ENCODE peak calls at places on chromosomes 7 and 10, in ten cellular contexts. One of them, this sample, is unnamed.

GRCh38 chr10:103044942-103045489 is 126.9 kb downstream of the CNNM2 start:
- DNase-seq in psoas muscle: no peak
- DNase-seq in SJCRH30: no peak
- DNase-seq in MM.1S: no peak
- DNase-seq in stomach: no peak
- DNase-seq in tibial artery: no peak
- DNase-seq in thoracic aorta: no peak
- DNase-seq in aorta: no peak
- DNase-seq in heart right ventricle: no peak
- DNase-seq in fibroblast of lung: peak; percentile 88
- DNase-seq in this sample: no peak

GRCh38 chr7:15929406-15929805 is 242.9 kb upstream of the MEOX2 start:
- DNase-seq in fibroblast of lung: no peak
- DNase-seq in stomach: no peak
- DNase-seq in MM.1S: no peak
- DNase-seq in SJCRH30: no peak
- DNase-seq in tibial artery: no peak
- DNase-seq in heart right ventricle: no peak
- DNase-seq in psoas muscle: no peak
- DNase-seq in aorta: no peak
- DNase-seq in thoracic aorta: no peak
- DNase-seq in this sample: no peak

GRCh38 chr10:97771055-97771811 is 566 bp downstream of the SFRP5 start:
- DNase-seq in aorta: no peak
- DNase-seq in MM.1S: no peak
- DNase-seq in heart right ventricle: no peak
- DNase-seq in stomach: no peak
- DNase-seq in SJCRH30: no peak
- DNase-seq in fibroblast of lung: peak; percentile 45
- DNase-seq in thoracic aorta: no peak
- DNase-seq in tibial artery: no peak
- DNase-seq in psoas muscle: no peak
- DNase-seq in this sample: peak; percentile 28

GRCh38 chr7:83415840-83416239 is 233.1 kb downstream of the SEMA3E start:
- DNase-seq in fibroblast of lung: peak; percentile 55
- DNase-seq in heart right ventricle: no peak
- DNase-seq in thoracic aorta: no peak
- DNase-seq in psoas muscle: no peak
- DNase-seq in stomach: no peak
- DNase-seq in aorta: no peak
- DNase-seq in MM.1S: no peak
- DNase-seq in SJCRH30: peak; percentile 58
- DNase-seq in tibial artery: no peak
- DNase-seq in this sample: no peak

GRCh38 chr10:44297963-44298362 is 86.9 kb downstream of the CXCL12 start:
- DNase-seq in tibial artery: no peak
- DNase-seq in MM.1S: no peak
- DNase-seq in fibroblast of lung: no peak
- DNase-seq in SJCRH30: no peak
- DNase-seq in thoracic aorta: no peak
- DNase-seq in aorta: no peak
- DNase-seq in stomach: no peak
- DNase-seq in heart right ventricle: no peak
- DNase-seq in psoas muscle: no peak
- DNase-seq in this sample: no peak

GRCh38 chr10:68992721-68993440 is 4.3 kb downstream of the KIFBP start:
- DNase-seq in thoracic aorta: peak; percentile 30
- DNase-seq in aorta: peak; percentile 84
- DNase-seq in psoas muscle: peak; percentile 68
- DNase-seq in MM.1S: no peak
- DNase-seq in stomach: peak; percentile 40
- DNase-seq in fibroblast of lung: peak; percentile 95
- DNase-seq in heart right ventricle: peak; percentile 21
- DNase-seq in SJCRH30: no peak
- DNase-seq in tibial artery: peak; percentile 87
- DNase-seq in this sample: no peak

GRCh38 chr7:32869716-32870115 is 21.8 kb downstream of the KBTBD2 start:
- DNase-seq in stomach: no peak
- DNase-seq in psoas muscle: no peak
- DNase-seq in SJCRH30: no peak
- DNase-seq in thoracic aorta: no peak
- DNase-seq in aorta: no peak
- DNase-seq in heart right ventricle: no peak
- DNase-seq in MM.1S: no peak
- DNase-seq in tibial artery: no peak
- DNase-seq in fibroblast of lung: no peak
- DNase-seq in this sample: no peak

GRCh38 chr10:22723343-22723779 is 9.0 kb upstream of the PIP4K2A start:
- DNase-seq in psoas muscle: no peak
- DNase-seq in thoracic aorta: no peak
- DNase-seq in heart right ventricle: no peak
- DNase-seq in tibial artery: no peak
- DNase-seq in aorta: no peak
- DNase-seq in MM.1S: no peak
- DNase-seq in SJCRH30: no peak
- DNase-seq in fibroblast of lung: no peak
- DNase-seq in stomach: no peak
- DNase-seq in this sample: no peak

GRCh38 chr7:78864339-78864738 is 589.1 kb downstream of the MAGI2 start:
- DNase-seq in psoas muscle: no peak
- DNase-seq in thoracic aorta: no peak
- DNase-seq in fibroblast of lung: no peak
- DNase-seq in tibial artery: no peak
- DNase-seq in MM.1S: no peak
- DNase-seq in aorta: no peak
- DNase-seq in SJCRH30: no peak
- DNase-seq in heart right ventricle: no peak
- DNase-seq in stomach: no peak
- DNase-seq in this sample: no peak

GRCh38 chr7:26189000-26189539 is 11.5 kb downstream of the HNRNPA2B1 start:
- DNase-seq in MM.1S: no peak
- DNase-seq in thoracic aorta: no peak
- DNase-seq in psoas muscle: no peak
- DNase-seq in stomach: no peak
- DNase-seq in SJCRH30: no peak
- DNase-seq in fibroblast of lung: no peak
- DNase-seq in heart right ventricle: no peak
- DNase-seq in tibial artery: no peak
- DNase-seq in aorta: no peak
- DNase-seq in this sample: no peak

GRCh38 chr10:131095109-131095580 is 216.4 kb downstream of the TCERG1L start:
- DNase-seq in fibroblast of lung: no peak
- DNase-seq in heart right ventricle: no peak
- DNase-seq in stomach: no peak
- DNase-seq in MM.1S: no peak
- DNase-seq in SJCRH30: no peak
- DNase-seq in psoas muscle: peak; percentile 30
- DNase-seq in tibial artery: no peak
- DNase-seq in thoracic aorta: no peak
- DNase-seq in aorta: no peak
- DNase-seq in this sample: no peak

GRCh38 chr10:6406220-6407033 is 173.6 kb downstream of the PRKCQ start:
- DNase-seq in aorta: no peak
- DNase-seq in MM.1S: peak; percentile 33
- DNase-seq in thoracic aorta: no peak
- DNase-seq in heart right ventricle: no peak
- DNase-seq in tibial artery: no peak
- DNase-seq in fibroblast of lung: peak; percentile 39
- DNase-seq in stomach: no peak
- DNase-seq in psoas muscle: no peak
- DNase-seq in SJCRH30: no peak
- DNase-seq in this sample: peak; percentile 31

GRCh38 chr7:134290286-134290685 is 26.4 kb downstream of the SLC35B4 start:
- DNase-seq in thoracic aorta: no peak
- DNase-seq in MM.1S: no peak
- DNase-seq in psoas muscle: no peak
- DNase-seq in heart right ventricle: no peak
- DNase-seq in aorta: no peak
- DNase-seq in fibroblast of lung: peak; percentile 39
- DNase-seq in SJCRH30: no peak
- DNase-seq in stomach: no peak
- DNase-seq in tibial artery: no peak
- DNase-seq in this sample: no peak

GRCh38 chr7:151290355-151290760 is 41.9 kb upstream of the SMARCD3 start:
- DNase-seq in heart right ventricle: no peak
- DNase-seq in thoracic aorta: no peak
- DNase-seq in SJCRH30: no peak
- DNase-seq in stomach: no peak
- DNase-seq in tibial artery: no peak
- DNase-seq in aorta: no peak
- DNase-seq in fibroblast of lung: no peak
- DNase-seq in psoas muscle: no peak
- DNase-seq in MM.1S: no peak
- DNase-seq in this sample: no peak
- H3K27me3 ChIP-seq in heart right ventricle: no peaks in the 10 kb centered on the region
- H3K27me3 ChIP-seq in thoracic aorta: no peaks in the 10 kb centered on the region
- H3K27me3 ChIP-seq in SJCRH30: peaks cover 6% of the 10 kb centered on the region
- H3K27me3 ChIP-seq in stomach: no peaks in the 10 kb centered on the region
- H3K27me3 ChIP-seq in tibial artery: no peaks in the 10 kb centered on the region
- H3K27me3 ChIP-seq in aorta: no peaks in the 10 kb centered on the region
- H3K27me3 ChIP-seq in fibroblast of lung: peaks cover 27% of the 10 kb centered on the region
- H3K27me3 ChIP-seq in psoas muscle: no peaks in the 10 kb centered on the region
- H3K27me3 ChIP-seq in MM.1S: peaks cover 44% of the 10 kb centered on the region
- H3K27me3 ChIP-seq in this sample: no peaks in the 10 kb centered on the region

GRCh38 chr7:124029789-124030188 is 3.1 kb downstream of the TMEM229A start:
- DNase-seq in psoas muscle: no peak
- DNase-seq in heart right ventricle: no peak
- DNase-seq in fibroblast of lung: no peak
- DNase-seq in MM.1S: no peak
- DNase-seq in thoracic aorta: no peak
- DNase-seq in tibial artery: no peak
- DNase-seq in aorta: no peak
- DNase-seq in stomach: no peak
- DNase-seq in SJCRH30: no peak
- DNase-seq in this sample: no peak
- H3K27me3 ChIP-seq in psoas muscle: no peaks in the 10 kb centered on the region
- H3K27me3 ChIP-seq in heart right ventricle: peaks cover 13% of the 10 kb centered on the region
- H3K27me3 ChIP-seq in fibroblast of lung: peaks cover 14% of the 10 kb centered on the region
- H3K27me3 ChIP-seq in MM.1S: no peaks in the 10 kb centered on the region
- H3K27me3 ChIP-seq in thoracic aorta: no peaks in the 10 kb centered on the region
- H3K27me3 ChIP-seq in tibial artery: peaks cover 55% of the 10 kb centered on the region
- H3K27me3 ChIP-seq in aorta: peaks cover 6% of the 10 kb centered on the region
- H3K27me3 ChIP-seq in stomach: peaks cover 11% of the 10 kb centered on the region
- H3K27me3 ChIP-seq in SJCRH30: no peaks in the 10 kb centered on the region
- H3K27me3 ChIP-seq in this sample: no peaks in the 10 kb centered on the region

GRCh38 chr7:97005764-97006145 is 402 bp downstream of the DLX6 start:
- DNase-seq in SJCRH30: no peak
- DNase-seq in fibroblast of lung: no peak
- DNase-seq in heart right ventricle: no peak
- DNase-seq in thoracic aorta: no peak
- DNase-seq in tibial artery: no peak
- DNase-seq in MM.1S: no peak
- DNase-seq in aorta: no peak
- DNase-seq in psoas muscle: no peak
- DNase-seq in stomach: no peak
- DNase-seq in this sample: no peak

GRCh38 chr7:97004931-97005763 is at the start of gene DLX6:
- DNase-seq in SJCRH30: peak; percentile 82
- DNase-seq in heart right ventricle: no peak
- DNase-seq in thoracic aorta: no peak
- DNase-seq in aorta: no peak
- DNase-seq in tibial artery: no peak
- DNase-seq in psoas muscle: no peak
- DNase-seq in MM.1S: peak; percentile 96
- DNase-seq in fibroblast of lung: peak; percentile 18
- DNase-seq in stomach: no peak
- DNase-seq in this sample: no peak

GRCh38 chr7:97008275-97008917 is 3.0 kb downstream of the DLX6 start:
- DNase-seq in fibroblast of lung: no peak
- DNase-seq in aorta: no peak
- DNase-seq in stomach: no peak
- DNase-seq in MM.1S: no peak
- DNase-seq in thoracic aorta: no peak
- DNase-seq in psoas muscle: no peak
- DNase-seq in tibial artery: no peak
- DNase-seq in heart right ventricle: no peak
- DNase-seq in SJCRH30: no peak
- DNase-seq in this sample: no peak

GRCh38 chr7:97006146-97006950 is 995 bp downstream of the DLX6 start:
- DNase-seq in heart right ventricle: no peak
- DNase-seq in psoas muscle: no peak
- DNase-seq in tibial artery: no peak
- DNase-seq in stomach: peak; percentile 39
- DNase-seq in MM.1S: peak; percentile 68
- DNase-seq in fibroblast of lung: peak; percentile 23
- DNase-seq in thoracic aorta: no peak
- DNase-seq in SJCRH30: peak; percentile 45
- DNase-seq in aorta: no peak
- DNase-seq in this sample: no peak

GRCh38 chr7:97006951-97007861 is 1.9 kb downstream of the DLX6 start:
- DNase-seq in MM.1S: no peak
- DNase-seq in SJCRH30: no peak
- DNase-seq in psoas muscle: no peak
- DNase-seq in fibroblast of lung: no peak
- DNase-seq in aorta: no peak
- DNase-seq in stomach: no peak
- DNase-seq in heart right ventricle: no peak
- DNase-seq in tibial artery: no peak
- DNase-seq in thoracic aorta: no peak
- DNase-seq in this sample: no peak
- H3K27me3 ChIP-seq in MM.1S: no peaks in the 10 kb centered on the region
- H3K27me3 ChIP-seq in SJCRH30: no peaks in the 10 kb centered on the region
- H3K27me3 ChIP-seq in psoas muscle: peaks cover 41% of the 10 kb centered on the region
- H3K27me3 ChIP-seq in fibroblast of lung: peaks cover 54% of the 10 kb centered on the region
- H3K27me3 ChIP-seq in aorta: no peaks in the 10 kb centered on the region
- H3K27me3 ChIP-seq in stomach: peaks cover 100% of the 10 kb centered on the region
- H3K27me3 ChIP-seq in heart right ventricle: peaks cover 94% of the 10 kb centered on the region
- H3K27me3 ChIP-seq in tibial artery: peaks cover 97% of the 10 kb centered on the region
- H3K27me3 ChIP-seq in thoracic aorta: peaks cover 56% of the 10 kb centered on the region
- H3K27me3 ChIP-seq in this sample: peaks cover 9% of the 10 kb centered on the region

GRCh38 chr7:35251606-35252310 is 2.1 kb downstream of the TBX20 start:
- DNase-seq in psoas muscle: no peak
- DNase-seq in heart right ventricle: no peak
- DNase-seq in stomach: no peak
- DNase-seq in MM.1S: no peak
- DNase-seq in thoracic aorta: no peak
- DNase-seq in aorta: no peak
- DNase-seq in fibroblast of lung: no peak
- DNase-seq in SJCRH30: no peak
- DNase-seq in tibial artery: no peak
- DNase-seq in this sample: no peak
- H3K27me3 ChIP-seq in psoas muscle: peaks cover 44% of the 10 kb centered on the region
- H3K27me3 ChIP-seq in heart right ventricle: peaks cover 7% of the 10 kb centered on the region
- H3K27me3 ChIP-seq in stomach: peaks cover 83% of the 10 kb centered on the region
- H3K27me3 ChIP-seq in MM.1S: peaks cover 16% of the 10 kb centered on the region
- H3K27me3 ChIP-seq in thoracic aorta: peaks cover 24% of the 10 kb centered on the region
- H3K27me3 ChIP-seq in aorta: no peaks in the 10 kb centered on the region
- H3K27me3 ChIP-seq in fibroblast of lung: peaks cover 44% of the 10 kb centered on the region
- H3K27me3 ChIP-seq in SJCRH30: peaks cover 9% of the 10 kb centered on the region
- H3K27me3 ChIP-seq in tibial artery: peaks cover 88% of the 10 kb centered on the region
- H3K27me3 ChIP-seq in this sample: peaks cover 62% of the 10 kb centered on the region